ENCODE peak calls at places on chromosome 19, in five cellular contexts. R is thoracic aorta, Z is mammary epithelial cell, W is IMR-90, T is uterus. P is an unnamed sample.

GRCh38 chr19:3387645-3388589 is 21.5 kb downstream of the NFIC start:
- DNase-seq in R (no peak), Z (peak), W (peak), T (peak), P (no peak)

GRCh38 chr19:35118268-35119026 is 2.8 kb downstream of the FXYD3 start:
- DNase-seq in R (no peak), Z (no peak), W (no peak), T (no peak), P (no peak)

GRCh38 chr19:38543807-38544568 is 73.8 kb downstream of the MAP4K1 start:
- DNase-seq in R (peak), Z (peak), W (peak), T (peak), P (peak)

GRCh38 chr19:16394681-16395375 is 70.2 kb downstream of the KLF2 start:
- DNase-seq in R (no peak), Z (no peak), W (peak), T (no peak), P (no peak)

GRCh38 chr19:32287086-32287485 is 58.3 kb upstream of the ZNF507 start:
- DNase-seq in R (no peak), Z (no peak), W (no peak), T (no peak), P (no peak)

GRCh38 chr19:45019187-45019586 is 17.9 kb downstream of the RELB start:
- DNase-seq in R (no peak), Z (no peak), W (no peak), T (no peak), P (no peak)

GRCh38 chr19:45771331-45771933 is 2.4 kb upstream of the SIX5 start:
- DNase-seq in R (no peak), Z (no peak), W (no peak), T (peak), P (no peak)

GRCh38 chr19:23002690-23003422 is at the start of gene ZNF728:
- DNase-seq in R (peak), Z (no peak), W (no peak), T (peak), P (no peak)

GRCh38 chr19:29525901-29526729 is at the start of gene VSTM2B:
- DNase-seq in R (no peak), Z (no peak), W (no peak), T (no peak), P (no peak)

GRCh38 chr19:38669532-38669931 is 22.1 kb downstream of the ACTN4 start:
- DNase-seq in R (no peak), Z (no peak), W (no peak), T (no peak), P (no peak)

DNA sequence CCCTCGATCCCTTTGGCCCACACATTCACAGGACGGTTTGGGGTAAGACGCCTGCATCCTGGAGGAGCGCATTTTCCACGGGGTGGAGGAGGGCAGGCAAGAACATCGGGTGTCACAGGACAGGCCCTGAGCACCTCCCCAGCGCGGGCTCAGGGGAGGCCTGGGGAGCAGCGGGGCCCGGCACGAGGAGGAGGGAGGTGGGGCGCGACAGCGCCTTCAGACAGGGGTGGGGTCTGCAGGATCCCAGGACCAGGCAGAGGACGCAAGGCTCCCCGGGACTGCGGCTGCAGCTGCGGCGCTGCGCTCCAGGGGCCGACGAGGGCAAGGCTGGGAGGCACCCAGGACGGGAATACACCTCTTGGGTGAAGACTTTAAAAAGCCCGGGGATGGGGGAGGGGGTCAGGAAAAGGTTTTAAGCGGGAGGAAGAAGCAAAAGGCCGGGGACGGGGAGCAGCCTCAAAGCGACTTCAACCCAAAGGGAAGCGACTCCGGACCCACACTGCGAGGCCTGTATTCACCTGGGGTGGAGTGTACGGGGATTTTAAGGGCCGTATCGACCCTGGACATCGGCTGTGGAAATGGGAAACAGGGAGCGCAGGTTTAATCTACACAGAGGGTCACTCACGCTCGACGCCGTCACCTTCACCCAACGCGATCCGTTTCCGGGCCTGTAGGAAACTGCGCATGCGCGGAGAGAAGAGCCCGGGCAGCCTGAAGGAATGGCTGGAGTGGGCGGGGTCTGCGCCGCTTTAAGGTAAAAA is at the start of gene ZNF415:
- DNase-seq in R (peak), Z (peak), W (peak), T (peak), P (no peak)
- H3K4me3 ChIP-seq in R (peak), Z (peak), W (peak), T (peak), P (no peak)

DNA sequence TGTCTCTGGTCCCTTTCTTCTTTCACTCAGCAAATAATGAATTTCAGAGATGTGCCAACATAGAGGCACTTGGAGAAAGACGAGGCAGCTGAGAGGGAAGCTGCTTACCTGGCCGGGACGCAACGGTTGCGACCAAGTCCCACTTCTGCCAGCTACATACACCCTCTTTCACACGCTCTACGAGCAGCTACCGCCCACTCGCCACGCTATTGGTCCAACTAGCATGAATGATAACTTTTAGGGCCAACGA is 773 bp upstream of the CNOT3 start:
- DNase-seq in R (no peak), Z (no peak), W (no peak), T (no peak), P (no peak)
- TF ChIP-seq CTCF in R (no peak), Z (no peak), W (no peak), T (no peak), P (no peak)

GRCh38 chr19:6476896-6477431 is 4.6 kb downstream of the DENND1C start:
- DNase-seq in R (no peak), Z (no peak), W (no peak), T (no peak), P (no peak)

GRCh38 chr19:6476155-6476895 is 5.3 kb downstream of the DENND1C start:
- DNase-seq in R (no peak), Z (peak), W (peak), T (peak), P (no peak)

GRCh38 chr19:6472713-6473112 is 8.6 kb downstream of the CRB3 start:
- DNase-seq in R (no peak), Z (no peak), W (no peak), T (no peak), P (no peak)

GRCh38 chr19:6473652-6474051 is 7.9 kb downstream of the DENND1C start:
- DNase-seq in R (no peak), Z (no peak), W (no peak), T (no peak), P (no peak)

GRCh38 chr19:6475321-6476108 is 6.1 kb downstream of the DENND1C start:
- DNase-seq in R (no peak), Z (no peak), W (no peak), T (no peak), P (no peak)
- H3K4me3 ChIP-seq in R (no peak), Z (peak), W (no peak), T (no peak), P (no peak)

DNA sequence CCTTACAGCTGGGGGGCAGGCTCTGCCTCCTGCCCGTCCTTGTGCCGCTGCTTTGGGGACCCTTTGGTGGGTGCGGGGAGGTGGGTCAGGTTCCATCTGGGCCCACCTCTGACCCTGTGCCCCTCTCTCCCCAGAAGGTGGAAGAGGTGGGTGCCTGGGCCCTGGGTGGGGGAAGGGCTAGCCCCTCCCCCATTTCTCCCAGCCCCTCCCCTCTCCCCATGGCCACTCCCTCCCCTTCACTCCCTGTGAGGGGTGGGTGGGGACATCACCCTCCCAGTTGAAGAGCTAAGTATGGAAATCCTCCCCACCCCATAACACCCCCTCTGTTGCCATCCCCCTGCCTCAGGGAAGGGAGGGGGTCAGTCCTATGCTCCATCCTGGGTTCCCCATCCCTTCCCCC is 14.2 kb downstream of the ARHGEF1 start:
- DNase-seq in R (no peak), Z (no peak), W (no peak), T (no peak), P (no peak)
- TF ChIP-seq CTCF in R (no peak), Z (no peak), W (no peak), T (no peak), P (no peak)

DNA sequence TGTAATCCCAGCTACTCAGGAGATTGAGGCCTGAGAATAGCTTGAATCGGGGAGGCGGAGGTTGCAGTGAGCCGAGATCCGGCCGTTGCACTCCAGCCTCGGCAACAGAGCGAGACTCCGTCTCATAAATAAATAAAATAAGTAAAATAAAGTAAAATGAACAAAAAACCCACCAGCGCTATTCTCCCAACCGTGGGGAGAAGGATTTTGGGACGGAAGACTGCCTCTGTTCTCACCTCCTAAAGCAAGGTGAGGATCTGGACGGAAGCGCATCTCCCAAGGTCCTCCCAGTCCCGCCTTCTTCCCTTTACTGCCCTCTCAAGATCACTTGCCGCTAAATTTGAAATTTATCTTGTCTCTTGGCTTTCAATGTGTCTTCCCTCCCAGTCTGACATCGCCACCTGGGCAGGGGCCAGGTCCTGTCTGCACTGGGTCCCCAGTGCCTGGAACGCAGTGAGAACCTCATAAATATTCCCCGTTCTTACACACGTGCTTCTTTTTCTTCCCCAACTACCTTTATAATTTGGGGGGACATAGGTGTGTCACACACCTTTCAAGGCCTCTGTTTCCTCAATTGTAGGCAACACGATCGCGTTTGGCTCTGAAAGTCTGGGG is 1.2 kb upstream of the DNAJB1 start:
- DNase-seq in R (no peak), Z (no peak), W (no peak), T (no peak), P (no peak)
- H3K4me3 ChIP-seq in R (peak), Z (no peak), W (no peak), T (no peak), P (no peak)

GRCh38 chr19:17441241-17442135 is 7.0 kb downstream of the TMEM221 start:
- DNase-seq in R (no peak), Z (peak), W (no peak), T (no peak), P (no peak)
- TF ChIP-seq CTCF in R (peak), Z (peak), W (peak), T (peak), P (peak)

GRCh38 chr19:48617146-48617937 is 1.6 kb downstream of the RPL18 start:
- DNase-seq in R (no peak), Z (no peak), W (no peak), T (no peak), P (no peak)

GRCh38 chr19:48618278-48618915 is 581 bp downstream of the RPL18 start:
- DNase-seq in R (no peak), Z (no peak), W (no peak), T (no peak), P (no peak)

GRCh38 chr19:48616041-48616436 is 1.2 kb upstream of the FAM83E start:
- DNase-seq in R (no peak), Z (no peak), W (no peak), T (no peak), P (no peak)

GRCh38 chr19:48615145-48616040 is 517 bp upstream of the FAM83E start:
- DNase-seq in R (no peak), Z (no peak), W (no peak), T (no peak), P (no peak)

DNA sequence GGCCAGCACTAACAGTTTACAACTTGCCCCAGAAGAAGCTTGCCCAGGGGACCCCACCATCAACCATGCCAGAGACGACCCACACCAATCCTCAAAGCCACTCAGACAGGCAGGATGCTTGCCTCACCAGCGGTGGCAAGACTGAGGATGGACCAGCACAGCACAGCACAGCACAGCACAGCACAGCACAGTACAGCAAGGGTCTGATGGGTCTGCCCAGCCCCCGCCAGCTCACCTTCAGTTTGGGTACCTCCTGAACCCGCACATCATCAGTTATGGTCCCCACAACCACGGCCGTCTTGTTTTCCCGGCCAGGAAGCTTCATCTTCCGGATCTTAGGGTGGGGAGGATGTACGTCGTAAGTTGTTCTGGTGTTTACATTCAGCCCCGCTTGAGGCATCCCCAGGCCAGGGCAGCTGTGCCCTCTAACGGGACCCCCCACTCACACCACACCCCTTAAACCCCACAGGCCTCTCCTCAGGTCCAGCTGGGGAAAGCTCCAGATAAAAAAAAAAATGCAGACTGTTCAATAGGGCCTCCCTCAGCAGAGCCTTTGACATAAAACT is 1.7 kb upstream of the FAM83E start:
- DNase-seq in R (no peak), Z (no peak), W (no peak), T (no peak), P (no peak)
- H3K4me3 ChIP-seq in R (no peak), Z (peak), W (no peak), T (no peak), P (peak)

GRCh38 chr19:5271145-5271544 is 69.5 kb downstream of the PTPRS start:
- DNase-seq in R (no peak), Z (no peak), W (no peak), T (no peak), P (no peak)
- TF ChIP-seq CTCF in R (peak), Z (peak), W (peak), T (no peak), P (peak)

DNA sequence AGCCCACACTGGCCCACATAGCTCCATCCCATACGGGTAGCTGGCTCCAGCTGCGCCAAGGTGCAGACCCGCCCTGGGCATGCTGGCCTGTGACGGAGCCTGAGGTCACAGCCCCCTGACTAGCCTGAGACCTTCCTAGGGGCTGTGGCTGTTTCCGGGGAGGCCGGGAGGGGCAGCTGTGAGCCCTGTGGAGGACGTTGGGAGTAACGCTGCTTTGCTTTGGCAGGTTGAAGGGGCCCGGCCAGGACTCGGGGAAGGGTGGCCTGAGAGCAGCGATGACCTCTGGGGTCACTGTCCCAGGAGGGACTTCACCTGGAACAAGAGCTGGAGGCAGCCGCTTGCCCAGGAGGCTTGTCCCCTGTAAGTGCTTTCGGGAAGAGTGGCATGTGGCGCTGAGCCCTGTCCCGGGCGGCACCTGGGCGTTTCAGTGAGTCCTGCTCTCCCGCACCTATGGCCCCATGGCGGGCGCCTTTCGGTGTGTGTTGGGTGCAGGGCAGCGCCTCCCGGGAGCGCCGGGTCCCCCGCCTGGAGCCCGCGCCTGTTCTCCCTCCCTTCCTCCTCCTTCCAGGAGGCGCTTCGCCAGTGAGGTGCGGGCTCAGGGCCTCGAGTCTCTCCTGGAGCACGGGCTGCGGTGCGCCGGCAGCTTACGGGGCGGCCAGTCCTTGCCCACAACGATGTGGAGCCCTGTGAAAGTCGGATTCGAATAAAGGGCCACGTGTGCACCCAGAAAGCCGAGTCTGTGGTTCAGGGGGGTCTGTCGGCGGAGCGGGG is 1.1 kb upstream of the FAM174C start:
- DNase-seq in R (no peak), Z (no peak), W (no peak), T (peak), P (no peak)
- H3K4me3 ChIP-seq in R (peak), Z (peak), W (no peak), T (no peak), P (peak)

DNA sequence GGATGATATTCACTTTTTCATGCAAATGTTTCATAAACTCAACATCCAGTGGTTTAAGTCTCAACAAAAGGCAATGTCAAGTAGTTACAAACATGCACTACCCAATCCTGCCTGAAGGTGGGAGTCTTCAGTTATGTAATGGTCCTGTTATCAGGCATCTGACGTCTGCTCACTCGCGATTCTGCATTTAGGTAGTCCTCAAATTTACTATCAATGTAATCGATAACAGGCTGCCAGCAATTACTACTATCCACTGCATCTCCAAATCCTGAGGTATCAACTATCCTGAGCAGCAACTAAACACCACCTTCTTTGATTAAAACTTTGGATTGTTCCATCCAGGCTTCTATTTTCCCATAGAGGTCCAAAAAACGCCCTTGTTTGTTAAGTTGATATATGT is 51.2 kb downstream of the NLRP12 start:
- DNase-seq in R (peak), Z (peak), W (peak), T (peak), P (no peak)
- TF ChIP-seq CTCF in R (peak), Z (peak), W (peak), T (peak), P (peak)

P was measured in GM12864.